ENCODE peak calls at places on chromosomes 3 and 15, in eight cellular contexts. T is gastrocnemius medialis, V is uterus, J is adrenal gland, H is A549, M is body of pancreas, Z is H1, R is stomach. L is an unnamed sample.
A peak's percentile ranks its signal among the peaks of the same experiment; 100 is the strongest.

GRCh38 chr3:124422805-124423204 is 307.4 kb upstream of the UMPS start:
- DNase-seq in M (no peak), R (no peak), Z (no peak), T (no peak), H (no peak), V (no peak), J (no peak), L (no peak)

GRCh38 chr3:133570937-133571320 is 2.6 kb upstream of the CDV3 start:
- DNase-seq in R (no peak), V (no peak), T (no peak), H (no peak), J (no peak), Z (no peak), M (no peak), L (no peak)

GRCh38 chr15:21270474-21270873 is 169.8 kb downstream of the POTEB3 start:
- DNase-seq in R (no peak), H (no peak), M (no peak), V (no peak), Z (no peak), T (no peak), J (no peak), L (no peak)

GRCh38 chr3:101962055-101962454 is 112.7 kb downstream of the NFKBIZ start:
- DNase-seq in J (no peak), T (no peak), Z (no peak), V (no peak), R (no peak), H (no peak), M (no peak), L (no peak)

GRCh38 chr3:186983372-186984058 is 53.2 kb downstream of the ST6GAL1 start:
- DNase-seq in M (no peak), V (no peak), R (no peak), Z (no peak), H (no peak), T (no peak), J (no peak), L (no peak)

GRCh38 chr3:149967067-149967685 is 3.5 kb downstream of the PFN2 start:
- DNase-seq in J (no peak), T (no peak), M (no peak), Z (no peak), H (peak; percentile 25), R (no peak), V (no peak), L (no peak)

GRCh38 chr3:73504255-73504654 is 120.5 kb downstream of the PDZRN3 start:
- DNase-seq in Z (no peak), H (no peak), T (no peak), J (no peak), M (peak; percentile 37), R (no peak), V (no peak), L (no peak)

GRCh38 chr3:7309707-7310106 is 448.8 kb downstream of the GRM7 start:
- DNase-seq in J (peak; percentile 67), T (peak; percentile 12), R (no peak), V (peak; percentile 30), Z (no peak), M (peak; percentile 29), H (no peak), L (peak; percentile 21)

GRCh38 chr3:140597792-140598191 is 80.1 kb upstream of the TRIM42 start:
- DNase-seq in T (no peak), M (no peak), H (no peak), V (no peak), J (no peak), Z (no peak), R (no peak), L (no peak)

GRCh38 chr3:178259703-178260102 is 276.5 kb upstream of the KCNMB2 start:
- DNase-seq in T (no peak), Z (no peak), M (no peak), V (no peak), J (no peak), H (no peak), R (no peak), L (no peak)

GRCh38 chr15:42581272-42581730 is 5.9 kb downstream of the STARD9 start:
- DNase-seq in J (peak; percentile 67), V (peak; percentile 85), H (peak; percentile 34), T (peak; percentile 72), M (peak; percentile 87), R (peak; percentile 88), Z (peak; percentile 84), L (peak; percentile 88)

GRCh38 chr15:24784506-24784905 is 108.9 kb downstream of the NPAP1 start:
- DNase-seq in R (no peak), Z (no peak), J (no peak), H (no peak), M (no peak), T (no peak), V (no peak), L (no peak)

GRCh38 chr3:12194669-12195161 is 36.0 kb upstream of the TIMP4 start:
- DNase-seq in J (no peak), T (no peak), M (no peak), H (peak; percentile 73), R (peak; percentile 66), Z (no peak), V (no peak), L (peak; percentile 78)

DNA sequence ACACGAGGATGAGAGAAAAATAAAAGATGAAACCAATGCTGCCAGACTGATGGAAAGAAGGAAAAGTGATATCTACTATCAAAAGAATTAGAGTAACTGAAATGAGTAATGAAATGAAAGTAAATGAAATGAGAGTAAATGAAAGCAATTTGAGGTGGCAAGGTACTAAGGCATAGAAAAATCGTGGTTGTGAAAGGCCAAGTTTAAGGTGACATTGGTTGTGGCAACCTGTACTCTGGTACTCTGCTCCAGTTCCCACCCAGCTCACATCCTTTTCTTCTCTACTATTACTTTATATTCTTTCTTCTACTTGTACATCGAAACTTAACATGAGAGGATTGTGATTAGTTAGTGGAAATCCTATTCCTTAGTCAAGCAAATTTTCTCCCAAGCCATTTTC is 10.1 kb downstream of the RFX7 start:
- DNase-seq in V (no peak), R (no peak), H (no peak), M (no peak), Z (no peak), T (no peak), J (no peak), L (no peak)
- H3K9me3 ChIP-seq in V (peaks cover 6% of the 10 kb centered on the region), R (peaks cover 40% of the 10 kb centered on the region), H (peaks cover 45% of the 10 kb centered on the region), M (peaks cover 25% of the 10 kb centered on the region), Z (peaks cover 31% of the 10 kb centered on the region), T (no peaks in the 10 kb centered on the region), J (no peaks in the 10 kb centered on the region), L (peaks cover 18% of the 10 kb centered on the region)

GRCh38 chr3:81326245-81326644 is 435.2 kb downstream of the GBE1 start:
- DNase-seq in H (no peak), R (no peak), M (no peak), V (no peak), J (no peak), Z (no peak), T (no peak), L (no peak)
- TF ChIP-seq POLR2A in H (no peak), R (no peak), M (no peak), V (no peak), J (no peak), Z (no peak), T (no peak), L (no peak)

DNA sequence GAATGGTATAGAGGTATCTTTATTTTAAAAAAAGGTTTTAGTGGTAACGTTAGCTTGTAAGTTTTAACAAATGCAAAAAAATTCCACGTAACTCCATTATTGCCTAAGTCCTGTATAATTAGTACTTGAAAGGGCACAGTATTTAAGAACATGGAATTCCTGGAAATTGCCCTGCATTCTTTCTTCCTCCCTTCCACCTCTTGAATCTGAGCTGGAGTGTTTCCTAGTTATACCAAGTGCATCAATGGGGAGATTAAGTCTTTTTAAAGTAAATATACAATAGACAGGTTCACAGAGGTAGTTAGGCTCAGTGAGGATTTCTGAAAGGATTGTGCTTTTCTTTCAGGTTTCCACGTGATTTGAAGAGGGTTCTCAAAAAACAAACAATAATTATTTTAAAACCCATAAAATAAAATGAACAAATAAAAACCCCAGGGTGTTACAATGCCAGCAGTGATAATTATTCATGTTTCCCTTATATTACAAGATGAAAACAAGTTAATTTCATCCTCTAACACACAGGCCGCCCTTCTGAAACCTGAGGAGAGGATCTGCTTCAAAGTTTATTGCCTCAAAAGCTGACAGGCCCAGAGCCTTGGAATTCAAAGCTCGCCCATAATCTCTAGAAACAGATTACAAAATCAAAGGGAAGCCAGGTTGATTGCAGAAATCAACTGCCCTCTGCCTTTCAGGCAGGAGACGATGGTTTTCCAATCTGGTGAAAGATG is 128.8 kb upstream of the LMOD3 start:
- DNase-seq in R (no peak), T (no peak), J (no peak), Z (no peak), H (no peak), M (no peak), V (no peak), L (no peak)
- H3K9me3 ChIP-seq in R (no peaks in the 10 kb centered on the region), T (no peaks in the 10 kb centered on the region), J (no peaks in the 10 kb centered on the region), Z (no peaks in the 10 kb centered on the region), H (no peaks in the 10 kb centered on the region), M (no peaks in the 10 kb centered on the region), V (no peaks in the 10 kb centered on the region), L (no peaks in the 10 kb centered on the region)

DNA sequence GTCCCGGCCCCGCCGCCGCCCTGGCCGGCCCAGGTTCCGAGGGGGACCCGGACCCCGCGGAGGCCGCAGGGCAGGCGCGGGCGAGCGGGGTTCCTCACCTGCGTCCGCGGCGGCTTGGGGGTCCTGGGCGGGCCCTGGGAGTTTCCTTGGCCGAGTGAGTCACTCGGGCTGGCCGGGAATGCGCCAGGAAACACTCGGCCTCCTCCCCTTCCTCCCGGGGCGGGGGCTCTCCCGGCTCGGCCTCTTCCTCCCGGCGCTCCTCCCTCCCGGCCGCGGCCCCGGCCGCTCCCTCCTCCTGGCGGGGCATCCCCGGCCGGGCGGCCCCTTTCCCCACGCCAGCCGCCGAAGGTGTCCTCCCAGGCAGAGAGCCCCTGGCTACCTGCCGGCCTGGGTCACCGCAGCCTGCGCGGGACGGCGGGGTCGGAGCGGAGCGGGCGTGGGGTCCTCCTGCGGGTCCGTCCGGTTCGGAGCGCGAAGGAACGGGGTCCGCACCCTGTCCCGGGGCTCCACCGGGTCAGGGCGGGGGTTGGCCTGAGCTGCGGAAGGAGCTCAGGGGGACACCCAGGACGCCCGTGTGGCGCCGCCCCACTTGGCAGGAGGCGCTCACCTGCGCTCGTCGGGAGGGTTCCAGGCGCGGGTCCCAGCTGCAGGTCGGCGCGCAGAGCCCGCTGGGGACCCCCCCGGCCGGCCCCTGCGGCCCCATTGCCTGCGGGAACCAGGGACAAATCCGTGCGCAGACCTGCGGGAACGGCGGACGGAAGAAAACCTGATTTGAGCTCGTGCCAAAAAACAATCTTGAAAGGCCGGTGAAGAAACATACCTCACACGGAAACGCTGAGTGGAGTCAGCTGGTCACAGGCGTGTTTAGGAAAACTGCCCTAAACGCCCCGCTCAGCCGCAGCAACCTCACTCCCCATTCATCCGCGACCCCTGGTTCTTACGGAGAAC is at the start of gene CYFIP1:
- DNase-seq in M (peak; percentile 91), V (peak; percentile 88), J (peak; percentile 87), Z (peak; percentile 86), T (peak; percentile 64), R (peak; percentile 87), H (peak; percentile 96), L (peak; percentile 90)
- TF ChIP-seq POLR2A in M (peak; percentile 83), V (peak; percentile 60), J (peak; percentile 44), Z (no peak), T (peak; percentile 54), R (no peak), H (peak; percentile 74), L (peak; percentile 75)

GRCh38 chr3:42902257-42902656 is 3.7 kb upstream of the ZNF662 start:
- DNase-seq in R (no peak), Z (no peak), M (no peak), H (no peak), T (no peak), J (no peak), V (no peak), L (no peak)
- H3K9me3 ChIP-seq in R (no peaks in the 10 kb centered on the region), Z (no peaks in the 10 kb centered on the region), M (no peaks in the 10 kb centered on the region), H (no peaks in the 10 kb centered on the region), T (no peaks in the 10 kb centered on the region), J (no peaks in the 10 kb centered on the region), V (no peaks in the 10 kb centered on the region), L (no peaks in the 10 kb centered on the region)

L was measured in transverse colon.